ENCODE peak calls at places on chromosomes 4 and X, in four cellular contexts. One of them, this sample, is unnamed.

GRCh38 chr4:5964030-5964429 is 54.2 kb downstream of the C4orf50 start:
- DNase-seq in stimulated activated CD8-positive, alpha-beta memory T cell treated with anti-CD3 and anti-CD28 coated beads, Interleukin-2, amount 100 ng/mL, for 48 hours: no peak
- DNase-seq in CD4-positive, alpha-beta T cell: no peak
- DNase-seq in EL: no peak
- DNase-seq in this sample: no peak

GRCh38 chr4:70709551-70710080 is 12.1 kb upstream of the RUFY3 start:
- DNase-seq in stimulated activated CD8-positive, alpha-beta memory T cell treated with anti-CD3 and anti-CD28 coated beads, Interleukin-2, amount 100 ng/mL, for 48 hours: no peak
- DNase-seq in CD4-positive, alpha-beta T cell: no peak
- DNase-seq in EL: no peak
- DNase-seq in this sample: no peak

GRCh38 chr4:150714462-150715438 is 132.8 kb downstream of the MAB21L2 start:
- DNase-seq in stimulated activated CD8-positive, alpha-beta memory T cell treated with anti-CD3 and anti-CD28 coated beads, Interleukin-2, amount 100 ng/mL, for 48 hours: no peak
- DNase-seq in CD4-positive, alpha-beta T cell: no peak
- DNase-seq in EL: no peak
- DNase-seq in this sample: peak

GRCh38 chrX:79138658-79139241 is 5.7 kb upstream of the GPR174 start:
- DNase-seq in stimulated activated CD8-positive, alpha-beta memory T cell treated with anti-CD3 and anti-CD28 coated beads, Interleukin-2, amount 100 ng/mL, for 48 hours: no peak
- DNase-seq in CD4-positive, alpha-beta T cell: no peak
- DNase-seq in EL: no peak
- DNase-seq in this sample: no peak

GRCh38 chrX:139739138-139739537 is 31.2 kb upstream of the MCF2 start:
- DNase-seq in stimulated activated CD8-positive, alpha-beta memory T cell treated with anti-CD3 and anti-CD28 coated beads, Interleukin-2, amount 100 ng/mL, for 48 hours: no peak
- DNase-seq in CD4-positive, alpha-beta T cell: no peak
- DNase-seq in EL: peak
- DNase-seq in this sample: peak

GRCh38 chrX:57285001-57285400 is 1.5 kb upstream of the FAAH2 start:
- DNase-seq in stimulated activated CD8-positive, alpha-beta memory T cell treated with anti-CD3 and anti-CD28 coated beads, Interleukin-2, amount 100 ng/mL, for 48 hours: no peak
- DNase-seq in CD4-positive, alpha-beta T cell: no peak
- DNase-seq in EL: no peak
- DNase-seq in this sample: no peak

GRCh38 chrX:40031861-40032422 is 65.8 kb downstream of the BCOR start:
- DNase-seq in stimulated activated CD8-positive, alpha-beta memory T cell treated with anti-CD3 and anti-CD28 coated beads, Interleukin-2, amount 100 ng/mL, for 48 hours: no peak
- DNase-seq in CD4-positive, alpha-beta T cell: no peak
- DNase-seq in EL: peak
- DNase-seq in this sample: no peak

GRCh38 chr4:40953253-40954118 is 203.7 kb downstream of the NSUN7 start:
- DNase-seq in stimulated activated CD8-positive, alpha-beta memory T cell treated with anti-CD3 and anti-CD28 coated beads, Interleukin-2, amount 100 ng/mL, for 48 hours: no peak
- DNase-seq in CD4-positive, alpha-beta T cell: no peak
- DNase-seq in EL: no peak
- DNase-seq in this sample: peak

GRCh38 chr4:56375458-56375857 is 11.8 kb downstream of the AASDH start:
- DNase-seq in stimulated activated CD8-positive, alpha-beta memory T cell treated with anti-CD3 and anti-CD28 coated beads, Interleukin-2, amount 100 ng/mL, for 48 hours: no peak
- DNase-seq in CD4-positive, alpha-beta T cell: no peak
- DNase-seq in EL: no peak
- DNase-seq in this sample: no peak

GRCh38 chr4:77600521-77601451 is 4.8 kb upstream of the CXCL13 start:
- DNase-seq in stimulated activated CD8-positive, alpha-beta memory T cell treated with anti-CD3 and anti-CD28 coated beads, Interleukin-2, amount 100 ng/mL, for 48 hours: no peak
- DNase-seq in CD4-positive, alpha-beta T cell: no peak
- DNase-seq in EL: peak
- DNase-seq in this sample: peak

GRCh38 chrX:16993791-16994318 is 47.4 kb downstream of the REPS2 start:
- DNase-seq in stimulated activated CD8-positive, alpha-beta memory T cell treated with anti-CD3 and anti-CD28 coated beads, Interleukin-2, amount 100 ng/mL, for 48 hours: no peak
- DNase-seq in CD4-positive, alpha-beta T cell: no peak
- DNase-seq in EL: no peak
- DNase-seq in this sample: no peak

GRCh38 chrX:19954707-19955106 is 36.2 kb downstream of the BCLAF3 start:
- DNase-seq in stimulated activated CD8-positive, alpha-beta memory T cell treated with anti-CD3 and anti-CD28 coated beads, Interleukin-2, amount 100 ng/mL, for 48 hours: no peak
- DNase-seq in CD4-positive, alpha-beta T cell: no peak
- DNase-seq in EL: peak
- DNase-seq in this sample: no peak

GRCh38 chrX:136629084-136629750 is 18.7 kb upstream of the CD40LG start:
- DNase-seq in stimulated activated CD8-positive, alpha-beta memory T cell treated with anti-CD3 and anti-CD28 coated beads, Interleukin-2, amount 100 ng/mL, for 48 hours: no peak
- DNase-seq in CD4-positive, alpha-beta T cell: no peak
- DNase-seq in EL: no peak
- DNase-seq in this sample: no peak

GRCh38 chrX:136189222-136189621 is 41.9 kb downstream of the FHL1 start:
- DNase-seq in stimulated activated CD8-positive, alpha-beta memory T cell treated with anti-CD3 and anti-CD28 coated beads, Interleukin-2, amount 100 ng/mL, for 48 hours: no peak
- DNase-seq in CD4-positive, alpha-beta T cell: no peak
- DNase-seq in EL: no peak
- DNase-seq in this sample: peak

GRCh38 chrX:109740076-109740809 is 7.2 kb upstream of the ACSL4 start:
- DNase-seq in stimulated activated CD8-positive, alpha-beta memory T cell treated with anti-CD3 and anti-CD28 coated beads, Interleukin-2, amount 100 ng/mL, for 48 hours: no peak
- DNase-seq in CD4-positive, alpha-beta T cell: no peak
- DNase-seq in EL: peak
- DNase-seq in this sample: no peak

GRCh38 chr4:127777487-127777886 is 4.6 kb upstream of the HSPA4L start:
- DNase-seq in stimulated activated CD8-positive, alpha-beta memory T cell treated with anti-CD3 and anti-CD28 coated beads, Interleukin-2, amount 100 ng/mL, for 48 hours: no peak
- DNase-seq in CD4-positive, alpha-beta T cell: no peak
- DNase-seq in EL: no peak
- DNase-seq in this sample: no peak

GRCh38 chr4:96126227-96126626 is 286.3 kb downstream of the PDHA2 start:
- DNase-seq in stimulated activated CD8-positive, alpha-beta memory T cell treated with anti-CD3 and anti-CD28 coated beads, Interleukin-2, amount 100 ng/mL, for 48 hours: no peak
- DNase-seq in CD4-positive, alpha-beta T cell: no peak
- DNase-seq in EL: no peak
- DNase-seq in this sample: no peak

GRCh38 chr4:176084769-176085168 is 19.1 kb downstream of the WDR17 start:
- DNase-seq in stimulated activated CD8-positive, alpha-beta memory T cell treated with anti-CD3 and anti-CD28 coated beads, Interleukin-2, amount 100 ng/mL, for 48 hours: no peak
- DNase-seq in CD4-positive, alpha-beta T cell: no peak
- DNase-seq in EL: no peak
- DNase-seq in this sample: no peak